ENCODE peak calls at places on chromosomes 7 and 10, in eight cellular contexts. R, C, I, B, G, Y, Z and V are unnamed samples. For H3K4me1, the result is how much of the 10 kb centered on the place peaks cover.

GRCh38 chr10:14698487-14699170 is 76.1 kb downstream of the FAM107B start:
- DNase-seq in Y (no peak), B (no peak), G (no peak), R (no peak), I (no peak), C (no peak), Z (no peak), V (no peak)

GRCh38 chr7:133391220-133391619 is 138.3 kb downstream of the EXOC4 start:
- DNase-seq in Z (no peak), G (no peak), I (no peak), Y (no peak), B (no peak), R (no peak), C (no peak), V (no peak)

GRCh38 chr7:37408241-37408884 is 40.3 kb downstream of the ELMO1 start:
- DNase-seq in G (peak), Y (no peak), Z (no peak), R (no peak), B (no peak), I (no peak), C (no peak), V (no peak)

GRCh38 chr7:131653418-131654248 is 97.2 kb upstream of the PODXL start:
- DNase-seq in Y (no peak), B (no peak), C (no peak), Z (no peak), I (no peak), G (peak), R (peak), V (no peak)

GRCh38 chr10:100654835-100655759 is 90.3 kb upstream of the PAX2 start:
- DNase-seq in Z (no peak), R (no peak), C (no peak), G (peak), I (no peak), Y (no peak), B (no peak), V (no peak)

GRCh38 chr7:24907311-24907886 is 72.6 kb downstream of the OSBPL3 start:
- DNase-seq in Z (peak), Y (no peak), C (no peak), R (peak), G (no peak), B (no peak), I (no peak), V (no peak)

GRCh38 chr10:12638103-12638502 is 288.8 kb downstream of the CAMK1D start:
- DNase-seq in Z (no peak), Y (no peak), B (no peak), I (no peak), C (peak), G (peak), R (no peak), V (no peak)

GRCh38 chr7:149856-150636 is 42.3 kb upstream of the FAM20C start:
- DNase-seq in C (peak), G (peak), Y (peak), Z (no peak), B (peak), I (peak), R (no peak), V (peak)

GRCh38 chr10:68598978-68599753 is 39.0 kb downstream of the TET1 start:
- DNase-seq in R (no peak), C (peak), Y (peak), G (peak), Z (peak), B (peak), I (no peak), V (no peak)

GRCh38 chr7:13989138-13989943 is at the start of gene ETV1:
- DNase-seq in B (peak), G (peak), C (peak), R (peak), I (peak), Z (peak), Y (peak), V (peak)

GRCh38 chr10:6669269-6669859 is 89.3 kb upstream of the PRKCQ start:
- DNase-seq in G (peak), R (peak), Z (peak), B (no peak), C (no peak), I (no peak), Y (no peak), V (no peak)

GRCh38 chr7:158613481-158613880 is 25.9 kb upstream of the PTPRN2 start:
- DNase-seq in C (no peak), B (no peak), G (no peak), R (no peak), I (no peak), Y (no peak), Z (no peak), V (no peak)

GRCh38 chr7:55546826-55547225 is 25.5 kb downstream of the VOPP1 start:
- DNase-seq in G (peak), Y (peak), B (peak), Z (no peak), I (no peak), R (peak), C (peak), V (peak)

GRCh38 chr10:28668363-28669226 is 8.7 kb upstream of the BAMBI start:
- DNase-seq in G (peak), B (peak), R (peak), Y (peak), Z (peak), C (peak), I (no peak), V (peak)

GRCh38 chr10:47039558-47039905 is 128.3 kb downstream of the PTPN20 start:
- DNase-seq in Z (no peak), C (no peak), R (no peak), G (no peak), I (peak), B (peak), Y (no peak), V (no peak)

DNA sequence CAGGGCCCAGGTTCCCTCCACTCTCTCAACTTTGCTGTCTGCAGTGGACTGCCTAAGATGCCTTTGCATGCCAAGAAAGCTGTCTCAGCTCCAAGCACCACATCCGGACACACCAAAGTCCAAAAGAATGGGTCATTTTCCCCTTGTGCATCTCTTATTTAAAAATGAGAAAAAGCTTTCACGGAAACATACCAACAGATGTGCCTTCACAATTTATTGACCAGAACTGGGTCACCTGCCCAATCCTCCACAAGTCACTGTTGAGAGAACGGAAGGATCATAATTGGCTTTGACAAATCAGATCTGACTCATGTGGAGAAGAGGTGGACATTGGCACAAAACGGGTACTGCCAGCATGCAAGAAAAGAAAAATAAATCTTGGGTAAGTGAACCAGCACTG is 258.3 kb downstream of the SNX13 start:
- DNase-seq in R (no peak), B (no peak), G (no peak), C (no peak), Y (no peak), Z (no peak), I (no peak), V (no peak)
- H3K4me1 ChIP-seq in R (half or more), B (under half), G (under half), C (under half), Y (under half), Z (under half), I (under half), V (under half)

DNA sequence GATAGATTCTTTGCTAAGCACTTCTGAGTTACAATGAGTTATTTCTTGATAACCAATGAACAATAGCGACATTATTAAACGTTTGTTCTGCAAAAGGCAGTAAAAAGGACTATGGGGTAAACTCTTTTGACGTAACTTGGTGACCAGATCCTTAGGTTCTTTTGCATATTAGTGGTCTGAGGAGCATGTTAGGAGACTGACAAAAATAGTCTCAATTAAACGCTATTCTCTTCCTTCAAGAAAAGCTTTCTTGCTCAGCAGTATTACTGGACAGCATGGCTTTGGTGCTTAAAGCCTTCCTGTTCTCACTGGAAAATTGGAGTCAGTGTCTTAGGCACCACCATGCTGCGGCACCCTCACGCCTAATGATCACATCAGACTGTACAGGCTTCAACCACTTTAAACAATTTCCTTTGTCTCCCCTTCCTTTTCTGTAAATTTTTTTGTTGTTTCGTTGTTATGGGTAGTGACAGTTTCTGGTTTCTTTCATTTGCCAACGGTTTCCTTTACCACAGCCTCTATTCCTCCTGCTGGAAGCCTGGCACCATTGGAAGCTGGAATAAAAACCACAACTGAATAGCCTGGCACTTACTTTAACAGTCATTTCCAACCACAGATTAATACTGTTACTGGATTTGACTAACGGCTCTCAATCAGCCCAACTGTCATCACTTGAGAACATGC is 49.2 kb upstream of the FAM133B start:
- DNase-seq in R (no peak), B (no peak), C (no peak), Y (no peak), I (no peak), G (no peak), Z (no peak), V (no peak)
- TF ChIP-seq CTCF in R (no peak), B (no peak), C (no peak), Y (no peak), I (no peak), G (no peak), Z (no peak), V (no peak)

DNA sequence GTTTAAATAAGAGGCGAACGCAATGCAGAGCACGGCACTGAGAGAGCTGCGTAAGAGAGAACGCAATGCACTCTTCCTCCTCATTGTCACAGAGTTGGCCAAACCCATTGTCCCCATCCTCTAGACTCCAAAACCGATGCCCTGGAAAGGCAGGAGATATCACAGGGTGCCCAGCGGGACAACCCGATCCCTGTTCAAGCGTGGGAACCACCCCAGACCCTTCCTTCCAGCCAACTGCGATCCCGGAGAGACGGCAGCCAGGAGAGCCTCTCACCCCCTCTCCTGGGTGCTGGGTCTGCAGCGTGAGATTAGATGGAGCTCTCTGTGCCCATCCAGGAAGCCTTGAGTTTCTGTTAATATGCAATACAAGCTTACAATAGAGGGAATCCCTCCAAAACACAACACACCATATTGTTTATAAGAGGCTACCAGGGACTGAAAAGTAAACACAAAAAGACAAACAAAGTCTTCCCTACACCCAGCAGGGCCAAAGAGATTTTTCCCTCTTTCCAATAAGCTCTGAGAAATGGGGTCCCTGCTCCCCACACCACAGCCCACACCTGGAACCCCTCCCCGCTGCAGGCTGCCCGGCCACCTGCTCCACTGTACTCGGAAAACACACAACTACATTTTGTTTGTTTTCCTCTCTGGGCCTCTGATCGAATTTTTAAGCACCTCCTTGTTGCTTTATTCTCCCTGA is 187.6 kb downstream of the ADARB2 start:
- DNase-seq in I (no peak), B (peak), C (no peak), Z (no peak), Y (no peak), G (no peak), R (no peak), V (no peak)
- TF ChIP-seq EP300 in I (no peak), B (no peak), C (no peak), Z (no peak), Y (no peak), G (no peak), R (no peak), V (no peak)

GRCh38 chr10:24351883-24352778 is 143.2 kb downstream of the KIAA1217 start:
- DNase-seq in Z (no peak), C (no peak), I (no peak), R (no peak), G (no peak), B (no peak), Y (no peak), V (no peak)
- H3K4me1 ChIP-seq in Z (under half), C (under half), I (under half), R (under half), G (under half), B (under half), Y (under half), V (under half)

GRCh38 chr7:128160296-128160695 is 80.8 kb upstream of the LEP start:
- DNase-seq in Z (no peak), I (peak), C (no peak), G (no peak), R (no peak), Y (no peak), B (no peak), V (no peak)
- TF ChIP-seq CTCF in Z (no peak), I (no peak), C (no peak), G (no peak), R (no peak), Y (no peak), B (no peak), V (no peak)

DNA sequence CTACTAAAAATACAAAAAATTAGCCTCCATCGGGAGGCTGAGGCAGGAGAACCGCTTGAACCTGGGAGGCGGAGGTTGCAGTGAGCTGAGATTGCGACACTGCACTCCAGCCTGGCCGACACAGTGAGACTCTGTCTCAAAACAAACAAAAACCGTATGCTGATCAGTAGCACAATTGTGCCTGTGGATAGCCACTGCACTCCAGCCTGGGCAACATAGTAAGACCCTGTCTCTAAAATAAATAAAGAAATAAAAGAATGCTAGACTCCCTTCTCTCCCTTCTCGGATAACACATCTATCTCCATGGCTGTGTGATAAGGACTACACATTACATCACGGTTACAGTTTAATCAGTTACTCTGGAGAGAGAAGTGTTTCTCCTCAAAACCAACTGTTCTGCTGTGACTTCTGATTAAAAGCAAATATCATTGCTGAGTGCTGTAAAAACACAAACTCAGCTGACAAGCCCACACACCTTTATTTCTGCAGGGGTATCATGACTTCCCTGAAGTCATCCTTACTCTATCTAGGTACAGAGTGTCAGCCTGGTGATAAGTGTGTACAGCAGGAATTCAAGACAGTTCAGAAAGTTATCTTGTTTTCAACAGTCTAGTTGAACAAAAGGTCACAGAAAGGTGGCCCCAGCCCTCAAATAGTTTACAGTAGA is 5.3 kb upstream of the ARHGAP19 start:
- DNase-seq in G (no peak), I (no peak), Y (no peak), R (no peak), C (no peak), Z (peak), B (no peak), V (no peak)
- TF ChIP-seq EP300 in G (no peak), I (no peak), Y (no peak), R (no peak), C (no peak), Z (peak), B (no peak), V (no peak)

DNA sequence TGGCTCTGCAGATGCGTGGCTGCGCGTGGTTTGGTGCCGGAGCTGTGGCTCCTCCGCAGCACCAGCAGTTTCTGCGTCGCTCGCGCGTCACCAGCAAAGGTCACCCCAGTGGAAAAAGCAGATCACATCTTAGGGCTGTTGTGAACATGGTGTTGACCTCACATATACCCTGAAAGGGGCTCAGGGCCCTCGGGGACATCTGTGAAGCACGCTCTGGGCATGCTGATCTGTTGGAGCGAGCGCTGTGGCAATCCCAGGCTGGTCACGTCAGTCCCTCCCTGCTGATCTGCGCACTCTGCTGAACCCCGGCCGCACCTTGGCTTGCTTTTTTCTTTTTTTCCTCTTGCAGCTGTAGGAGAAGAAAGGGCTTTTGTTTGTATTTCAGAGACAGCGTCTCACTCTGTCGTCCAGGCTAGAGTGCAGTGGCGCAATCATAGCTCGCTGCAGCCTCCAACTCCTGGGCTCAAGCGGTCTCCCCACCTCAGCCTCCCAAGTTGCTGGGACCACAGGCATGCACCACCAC is 33.3 kb upstream of the AP5Z1 start:
- DNase-seq in R (no peak), G (no peak), I (no peak), Z (no peak), B (no peak), C (peak), Y (peak), V (no peak)
- H3K4me1 ChIP-seq in R (half or more), G (under half), I (half or more), Z (under half), B (half or more), C (under half), Y (half or more), V (under half)

GRCh38 chr10:76632158-76633051 is 1005.2 kb downstream of the KCNMA1 start:
- DNase-seq in Y (peak), Z (no peak), I (no peak), C (peak), B (no peak), R (peak), G (no peak), V (no peak)
- TF ChIP-seq CTCF in Y (peak), Z (no peak), I (peak), C (peak), B (no peak), R (peak), G (peak), V (peak)